ENCODE peak calls at places on chromosomes 1 and 21, in ten cellular contexts. M is NCI-H1105; K is fibroblast of the aortic adventitia; X is WERI-Rb-1; Q is stimulated activated CD4-positive, alpha-beta T cell treated with anti-CD3 and anti-CD28 coated beads, Interleukin-2, amount 100 ng/mL, for 48 hours; G is AG10803; V is heart right ventricle; W is RPMI8226; C is NCI-H774; U is HEK293T. P is an unnamed sample.

GRCh38 chr1:195663549-195664280 is 944.5 kb downstream of the KCNT2 start:
- DNase-seq in M (no peak), K (peak), W (no peak), V (no peak), Q (no peak), C (no peak), X (no peak), G (peak), U (no peak), P (peak)

GRCh38 chr1:198888379-198888778 is 249.5 kb downstream of the PTPRC start:
- DNase-seq in U (no peak), M (no peak), C (no peak), Q (no peak), K (peak), X (no peak), W (no peak), V (no peak), G (no peak), P (no peak)

GRCh38 chr1:179941439-179941838 is 13.2 kb upstream of the CEP350 start:
- DNase-seq in U (no peak), M (no peak), X (peak), V (no peak), C (no peak), Q (no peak), G (no peak), W (no peak), K (no peak), P (peak)

GRCh38 chr1:111241797-111242196 is 14.3 kb downstream of the CHI3L2 start:
- DNase-seq in U (no peak), V (no peak), X (no peak), G (no peak), M (no peak), Q (no peak), C (no peak), K (no peak), W (no peak), P (no peak)

GRCh38 chr1:160149235-160149634 is 2.2 kb upstream of the ATP1A4 start:
- DNase-seq in V (no peak), W (no peak), X (no peak), U (no peak), C (no peak), Q (no peak), K (no peak), M (no peak), G (peak), P (no peak)

GRCh38 chr1:202835548-202836072 is 24.9 kb downstream of the PCAT6 start:
- DNase-seq in X (no peak), M (no peak), G (no peak), Q (no peak), V (no peak), K (no peak), C (no peak), W (no peak), U (no peak), P (no peak)

GRCh38 chr1:151542710-151543129 is 2.6 kb downstream of the TUFT1 start:
- DNase-seq in M (no peak), C (no peak), X (no peak), G (peak), K (peak), Q (no peak), V (no peak), U (no peak), W (no peak), P (peak)

GRCh38 chr1:154351363-154352068 is 26.2 kb downstream of the ATP8B2 start:
- DNase-seq in W (no peak), U (no peak), X (no peak), C (peak), Q (no peak), G (no peak), K (no peak), M (peak), V (no peak), P (no peak)

GRCh38 chr1:59142663-59143487 is 154.0 kb upstream of the FGGY start:
- DNase-seq in W (no peak), M (no peak), K (peak), Q (no peak), G (peak), X (no peak), C (no peak), U (no peak), V (no peak), P (peak)

GRCh38 chr1:38028671-38029070 is 16.1 kb downstream of the UTP11 start:
- DNase-seq in Q (no peak), X (peak), K (no peak), G (no peak), M (no peak), W (no peak), V (no peak), U (no peak), C (no peak), P (no peak)

GRCh38 chr1:74629283-74629682 is 44.3 kb downstream of the ERICH3 start:
- DNase-seq in V (no peak), U (no peak), K (no peak), W (no peak), G (no peak), Q (no peak), X (no peak), M (no peak), C (no peak), P (no peak)

GRCh38 chr1:202958544-202959275 is 598 bp upstream of the ADIPOR1 start:
- DNase-seq in X (peak), V (no peak), K (no peak), W (no peak), Q (no peak), C (no peak), M (no peak), U (no peak), G (no peak), P (no peak)

GRCh38 chr21:18711662-18712061 is 308.1 kb upstream of the TMPRSS15 start:
- DNase-seq in W (no peak), G (no peak), M (no peak), C (no peak), X (no peak), V (no peak), K (no peak), Q (no peak), U (no peak), P (no peak)

GRCh38 chr1:8510041-8510823 is 192.3 kb downstream of the SLC45A1 start:
- DNase-seq in W (no peak), V (no peak), X (no peak), K (peak), M (no peak), G (peak), C (no peak), U (no peak), Q (peak), P (peak)

GRCh38 chr21:42055425-42055824 is 15.7 kb upstream of the UMODL1 start:
- DNase-seq in C (no peak), U (no peak), M (no peak), K (no peak), Q (no peak), V (no peak), G (no peak), X (no peak), W (no peak), P (no peak)

GRCh38 chr1:59880735-59881134 is 45.8 kb downstream of the CYP2J2 start:
- DNase-seq in G (peak), U (no peak), M (no peak), X (no peak), W (no peak), C (no peak), Q (no peak), K (peak), V (no peak), P (peak)

GRCh38 chr1:246108278-246108925 is 398.7 kb downstream of the SMYD3 start:
- DNase-seq in X (no peak), W (no peak), M (no peak), V (no peak), G (no peak), C (no peak), Q (no peak), U (no peak), K (no peak), P (no peak)